ENCODE peak calls at places on chromosome 22, in ten cellular contexts. F is HL-60; Y is cardiac fibroblast; G is SJSA1; K is HFF-Myc; P is fibroblast of mammary gland; V is CD4-positive, alpha-beta T cell; U is epithelial cell of esophagus; Z is CD4-positive, CD25-positive, alpha-beta regulatory T cell; H is M059J. Q is an unnamed sample.

GRCh38 chr22:42371112-42371900 is 60.9 kb downstream of the NFAM1 start:
- DNase-seq in F (no peak), Y (no peak), G (no peak), K (no peak), P (no peak), V (no peak), U (no peak), Z (no peak), H (no peak), Q (no peak)

GRCh38 chr22:17878186-17878694 is 104.0 kb upstream of the BID start:
- DNase-seq in F (no peak), Y (no peak), G (no peak), K (no peak), P (no peak), V (no peak), U (no peak), Z (no peak), H (no peak), Q (no peak)

GRCh38 chr22:29765905-29766631 is 739 bp downstream of the ZMAT5 start:
- DNase-seq in F (no peak), Y (no peak), G (no peak), K (no peak), P (no peak), V (no peak), U (peak), Z (no peak), H (no peak), Q (no peak)

GRCh38 chr22:28075260-28075981 is 156.4 kb upstream of the PITPNB start:
- DNase-seq in F (no peak), Y (peak), G (peak), K (peak), P (peak), V (no peak), U (peak), Z (no peak), H (peak), Q (no peak)

GRCh38 chr22:39832627-39833074 is 60.9 kb downstream of the ENTHD1 start:
- DNase-seq in F (no peak), Y (no peak), G (no peak), K (no peak), P (no peak), V (no peak), U (no peak), Z (no peak), H (no peak), Q (no peak)

GRCh38 chr22:24436553-24436952 is 9.2 kb downstream of the ADORA2A start:
- DNase-seq in F (no peak), Y (no peak), G (no peak), K (no peak), P (no peak), V (no peak), U (no peak), Z (no peak), H (no peak), Q (no peak)

GRCh38 chr22:49197986-49198704 is 629.5 kb downstream of the BRD1 start:
- DNase-seq in F (no peak), Y (no peak), G (no peak), K (no peak), P (no peak), V (no peak), U (no peak), Z (no peak), H (no peak), Q (no peak)

GRCh38 chr22:19038164-19038546 is 84.1 kb downstream of the DGCR2 start:
- DNase-seq in F (no peak), Y (no peak), G (no peak), K (no peak), P (no peak), V (no peak), U (no peak), Z (no peak), H (no peak), Q (no peak)

GRCh38 chr22:23787600-23787896 is 782 bp downstream of the SMARCB1 start:
- DNase-seq in F (no peak), Y (no peak), G (no peak), K (no peak), P (no peak), V (no peak), U (no peak), Z (no peak), H (no peak), Q (no peak)

GRCh38 chr22:36852056-36852973 is 8.5 kb upstream of the NCF4 start:
- DNase-seq in F (no peak), Y (no peak), G (no peak), K (no peak), P (no peak), V (no peak), U (no peak), Z (no peak), H (no peak), Q (no peak)

GRCh38 chr22:41976070-41976901 is 7.0 kb downstream of the SEPTIN3 start:
- DNase-seq in F (no peak), Y (no peak), G (no peak), K (no peak), P (no peak), V (no peak), U (peak), Z (peak), H (no peak), Q (peak)

GRCh38 chr22:49193901-49194465 is 633.7 kb downstream of the BRD1 start:
- DNase-seq in F (no peak), Y (no peak), G (no peak), K (no peak), P (no peak), V (no peak), U (no peak), Z (no peak), H (no peak), Q (no peak)

GRCh38 chr22:21714784-21715183 is 20.8 kb downstream of the YPEL1 start:
- DNase-seq in F (no peak), Y (no peak), G (no peak), K (no peak), P (no peak), V (no peak), U (peak), Z (no peak), H (no peak), Q (no peak)

GRCh38 chr22:46460835-46461234 is 76.6 kb downstream of the CELSR1 start:
- DNase-seq in F (no peak), Y (no peak), G (no peak), K (no peak), P (no peak), V (no peak), U (no peak), Z (no peak), H (no peak), Q (no peak)

GRCh38 chr22:49780281-49780991 is 47.2 kb downstream of the BRD1 start:
- DNase-seq in F (no peak), Y (no peak), G (no peak), K (no peak), P (peak), V (no peak), U (no peak), Z (no peak), H (no peak), Q (no peak)

GRCh38 chr22:30870451-30871345 is 97.9 kb downstream of the MORC2 start:
- DNase-seq in F (no peak), Y (no peak), G (no peak), K (no peak), P (no peak), V (no peak), U (no peak), Z (no peak), H (no peak), Q (no peak)

GRCh38 chr22:44438056-44438455 is 60.0 kb downstream of the RTL6 start:
- DNase-seq in F (no peak), Y (no peak), G (no peak), K (no peak), P (no peak), V (no peak), U (no peak), Z (no peak), H (no peak), Q (no peak)

GRCh38 chr22:49853981-49854791 is 542 bp downstream of the ZBED4 start:
- DNase-seq in F (no peak), Y (peak), G (peak), K (no peak), P (no peak), V (no peak), U (peak), Z (no peak), H (peak), Q (peak)

GRCh38 chr22:40232624-40233023 is 54.9 kb downstream of the TNRC6B start:
- DNase-seq in F (no peak), Y (no peak), G (no peak), K (no peak), P (no peak), V (no peak), U (no peak), Z (no peak), H (no peak), Q (no peak)

GRCh38 chr22:34639911-34640310 is 426.0 kb upstream of the ISX start:
- DNase-seq in F (no peak), Y (no peak), G (no peak), K (no peak), P (no peak), V (no peak), U (no peak), Z (no peak), H (peak), Q (no peak)

GRCh38 chr22:46053563-46054090 is 76.7 kb upstream of the WNT7B start:
- DNase-seq in F (no peak), Y (peak), G (peak), K (no peak), P (peak), V (peak), U (peak), Z (peak), H (peak), Q (peak)

GRCh38 chr22:24553597-24554315 is 1.2 kb downstream of the GUCD1 start:
- DNase-seq in F (no peak), Y (peak), G (no peak), K (no peak), P (no peak), V (no peak), U (peak), Z (no peak), H (no peak), Q (no peak)

GRCh38 chr22:36510966-36511881 is 4.4 kb upstream of the FOXRED2 start:
- DNase-seq in F (no peak), Y (peak), G (peak), K (no peak), P (peak), V (no peak), U (peak), Z (peak), H (peak), Q (no peak)

Q was measured in activated B cell treated with CpG ODN at 0.5 μM for 24 hours.